ENCODE peak calls at places on chromosomes 12 and 14, in four cellular contexts. I is IMR-90, V is progenitor cell of endocrine pancreas, Z is NCI-H748 treated with DMSO at 0.1 percent for 48 hours. G is an unnamed sample.

GRCh38 chr14:95623195-95623594 is 63.0 kb upstream of the TCL1B start:
- DNase-seq in I (no peak), V (no peak), Z (no peak), G (no peak)

GRCh38 chr12:117857632-117858274 is 111.0 kb downstream of the KSR2 start:
- DNase-seq in I (peak), V (peak), Z (peak), G (peak)

GRCh38 chr12:18224745-18225144 is 36.6 kb upstream of the PIK3C2G start:
- DNase-seq in I (peak), V (no peak), Z (peak), G (peak)

GRCh38 chr12:71599213-71599612 is 64.4 kb downstream of the ZFC3H1 start:
- DNase-seq in I (no peak), V (no peak), Z (no peak), G (no peak)

GRCh38 chr14:50303744-50304471 is 8.1 kb downstream of the L2HGDH start:
- DNase-seq in I (peak), V (no peak), Z (no peak), G (peak)

GRCh38 chr12:89179245-89179644 is 173.1 kb downstream of the DUSP6 start:
- DNase-seq in I (no peak), V (no peak), Z (no peak), G (no peak)

GRCh38 chr12:67681941-67682340 is 33.4 kb downstream of the DYRK2 start:
- DNase-seq in I (no peak), V (no peak), Z (no peak), G (no peak)

GRCh38 chr12:90945070-90945649 is 9.8 kb downstream of the CCER1 start:
- DNase-seq in I (peak), V (no peak), Z (peak), G (peak)

GRCh38 chr12:115135800-115136211 is 451.8 kb upstream of the TBX3 start:
- DNase-seq in I (peak), V (no peak), Z (peak), G (peak)

GRCh38 chr14:20093442-20093841 is 17.1 kb upstream of the OR4K17 start:
- DNase-seq in I (no peak), V (no peak), Z (no peak), G (no peak)

GRCh38 chr12:27277846-27278260 is 33.8 kb downstream of the STK38L start:
- DNase-seq in I (peak), V (no peak), Z (no peak), G (peak)

GRCh38 chr12:123131879-123132402 is 18.9 kb downstream of the PITPNM2 start:
- DNase-seq in I (no peak), V (no peak), Z (peak), G (no peak)

GRCh38 chr12:81644503-81644902 is 114.6 kb downstream of the PPFIA2 start:
- DNase-seq in I (peak), V (no peak), Z (peak), G (peak)

GRCh38 chr12:124588689-124589318 is 21.4 kb upstream of the NCOR2 start:
- DNase-seq in I (peak), V (no peak), Z (no peak), G (peak)

GRCh38 chr12:79737875-79738718 is 47.3 kb upstream of the PAWR start:
- DNase-seq in I (peak), V (no peak), Z (peak), G (peak)

GRCh38 chr12:5187136-5187535 is 143.5 kb downstream of the KCNA5 start:
- DNase-seq in I (no peak), V (no peak), Z (no peak), G (no peak)

GRCh38 chr14:101248056-101248725 is 313.1 kb upstream of the DIO3 start:
- DNase-seq in I (no peak), V (no peak), Z (no peak), G (no peak)

GRCh38 chr14:70754989-70755388 is 54.3 kb downstream of the MAP3K9 start:
- DNase-seq in I (no peak), V (no peak), Z (no peak), G (peak)

GRCh38 chr12:48986720-48987291 is 8.7 kb downstream of the WNT1 start:
- DNase-seq in I (no peak), V (no peak), Z (peak), G (no peak)

GRCh38 chr12:52213541-52214420 is 19.3 kb upstream of the KRT7 start:
- DNase-seq in I (peak), V (peak), Z (peak), G (peak)

GRCh38 chr12:5432011-5432400 is at the start of gene NTF3:
- DNase-seq in I (peak), V (peak), Z (peak), G (peak)

GRCh38 chr14:32230695-32231280 is 27.7 kb upstream of the RNU6-8 start:
- DNase-seq in I (peak), V (no peak), Z (no peak), G (peak)

GRCh38 chr12:124742111-124742510 is 121.6 kb downstream of the SCARB1 start:
- DNase-seq in I (no peak), V (no peak), Z (no peak), G (no peak)

GRCh38 chr12:42916143-42916542 is 326.6 kb upstream of the PRICKLE1 start:
- DNase-seq in I (no peak), V (no peak), Z (no peak), G (no peak)